ENCODE peak calls at places on chromosomes 11 and 22, in eight cellular contexts. T, Z, E, D, R, Q, B and V are unnamed samples.

GRCh38 chr11:104462346-104462745 is 298.4 kb upstream of the PDGFD start:
- DNase-seq in T (no peak), B (no peak), D (peak), R (no peak), Q (no peak), E (peak), Z (no peak), V (no peak)

GRCh38 chr11:34501500-34501899 is 12.1 kb downstream of the ELF5 start:
- DNase-seq in D (peak), E (no peak), T (no peak), Z (no peak), Q (no peak), R (no peak), B (no peak), V (peak)

GRCh38 chr22:42388130-42388797 is 43.9 kb downstream of the NFAM1 start:
- DNase-seq in B (peak), Z (peak), R (no peak), T (no peak), Q (peak), E (no peak), D (no peak), V (no peak)

GRCh38 chr11:3867209-3868071 is 12.0 kb downstream of the STIM1 start:
- DNase-seq in T (no peak), Z (no peak), B (peak), R (no peak), E (no peak), D (no peak), Q (no peak), V (no peak)

GRCh38 chr22:19117111-19117512 is 5.1 kb downstream of the DGCR2 start:
- DNase-seq in Z (no peak), T (no peak), D (no peak), B (no peak), Q (no peak), R (peak), E (peak), V (no peak)

GRCh38 chr11:17498475-17498874 is 21.8 kb upstream of the ABCC8 start:
- DNase-seq in Q (no peak), B (no peak), E (no peak), T (no peak), R (no peak), D (no peak), Z (no peak), V (no peak)

GRCh38 chr11:46906596-46906995 is 11.8 kb downstream of the LRP4 start:
- DNase-seq in R (no peak), Q (no peak), D (no peak), E (no peak), Z (no peak), T (no peak), B (peak), V (no peak)

GRCh38 chr11:61609000-61609969 is 28.4 kb upstream of the SYT7 start:
- DNase-seq in E (peak), T (no peak), Q (no peak), Z (no peak), B (no peak), D (no peak), R (no peak), V (no peak)

GRCh38 chr11:69427337-69427736 is 54.1 kb upstream of the LINC01488 start:
- DNase-seq in B (no peak), Q (no peak), E (no peak), D (no peak), R (peak), T (no peak), Z (no peak), V (no peak)

GRCh38 chr22:19750666-19751490 is 9.7 kb upstream of the TBX1 start:
- DNase-seq in Z (no peak), D (peak), B (no peak), Q (no peak), E (no peak), T (no peak), R (no peak), V (no peak)

GRCh38 chr11:102244681-102245409 is 72.4 kb upstream of the BIRC3 start:
- DNase-seq in B (no peak), Z (no peak), T (no peak), Q (no peak), E (no peak), R (no peak), D (no peak), V (no peak)

GRCh38 chr11:120142072-120142423 is 4.1 kb upstream of the TRIM29 start:
- DNase-seq in T (no peak), R (no peak), E (no peak), D (no peak), Q (no peak), Z (no peak), B (no peak), V (no peak)

GRCh38 chr22:44632823-44633478 is 69.1 kb upstream of the PRR5 start:
- DNase-seq in Z (no peak), Q (no peak), B (no peak), R (no peak), T (no peak), E (no peak), D (no peak), V (no peak)

GRCh38 chr22:19873960-19874306 is 19.3 kb upstream of the GNB1L start:
- DNase-seq in B (peak), E (peak), T (no peak), R (no peak), D (no peak), Z (no peak), Q (no peak), V (peak)

GRCh38 chr11:41781441-41781840 is 322.0 kb upstream of the LRRC4C start:
- DNase-seq in R (no peak), Q (no peak), T (no peak), Z (no peak), D (no peak), E (no peak), B (no peak), V (no peak)

GRCh38 chr11:11588243-11588642 is 33.6 kb downstream of the GALNT18 start:
- DNase-seq in Q (no peak), T (no peak), R (no peak), B (no peak), E (no peak), D (no peak), Z (no peak), V (no peak)

GRCh38 chr22:40613025-40613424 is 23.5 kb downstream of the MRTFA start:
- DNase-seq in Z (no peak), E (no peak), Q (no peak), B (no peak), R (no peak), D (no peak), T (no peak), V (no peak)

GRCh38 chr11:7889985-7890384 is 41.1 kb downstream of the OR10A6 start:
- DNase-seq in Q (peak), E (no peak), D (no peak), Z (no peak), R (no peak), T (no peak), B (no peak), V (no peak)

GRCh38 chr11:61854966-61855714 is 27.0 kb downstream of the FADS2 start:
- DNase-seq in E (no peak), Q (no peak), D (no peak), Z (no peak), T (no peak), R (no peak), B (no peak), V (no peak)